ENCODE peak calls at places on chromosome 12, in seven cellular contexts. G, A, P, W, S, X and Z are unnamed samples.

GRCh38 chr12:130708648-130709047 is 7.5 kb downstream of the RIMBP2 start:
- DNase-seq in G (no peak), A (no peak), P (no peak), W (no peak), S (no peak), X (no peak), Z (no peak)

GRCh38 chr12:2376855-2377657 is 324.3 kb downstream of the CACNA1C start:
- DNase-seq in G (no peak), A (no peak), P (no peak), W (no peak), S (no peak), X (no peak), Z (peak)

GRCh38 chr12:57092529-57092862 is 3.6 kb downstream of the NAB2 start:
- DNase-seq in G (no peak), A (no peak), P (no peak), W (no peak), S (no peak), X (no peak), Z (no peak)

GRCh38 chr12:48165089-48166031 is 8.0 kb upstream of the ASB8 start:
- DNase-seq in G (peak), A (peak), P (no peak), W (no peak), S (peak), X (peak), Z (no peak)

GRCh38 chr12:26723379-26724308 is 109.3 kb downstream of the ITPR2 start:
- DNase-seq in G (peak), A (no peak), P (no peak), W (no peak), S (peak), X (peak), Z (no peak)

GRCh38 chr12:55703288-55703687 is 4.4 kb downstream of the ITGA7 start:
- DNase-seq in G (no peak), A (no peak), P (no peak), W (no peak), S (peak), X (no peak), Z (no peak)

GRCh38 chr12:65334534-65334933 is 56.1 kb downstream of the MSRB3 start:
- DNase-seq in G (no peak), A (no peak), P (no peak), W (no peak), S (peak), X (no peak), Z (no peak)

GRCh38 chr12:73226585-73226984 is 954.4 kb downstream of the TRHDE start:
- DNase-seq in G (no peak), A (no peak), P (no peak), W (no peak), S (no peak), X (no peak), Z (no peak)

GRCh38 chr12:120007272-120007671 is 18.2 kb downstream of the BICDL1 start:
- DNase-seq in G (no peak), A (no peak), P (no peak), W (no peak), S (no peak), X (no peak), Z (no peak)

GRCh38 chr12:113405687-113406086 is 2.0 kb upstream of the SDS start:
- DNase-seq in G (no peak), A (no peak), P (no peak), W (no peak), S (no peak), X (no peak), Z (no peak)

GRCh38 chr12:78232756-78233155 is 402.1 kb downstream of the NAV3 start:
- DNase-seq in G (no peak), A (no peak), P (no peak), W (no peak), S (no peak), X (no peak), Z (no peak)

GRCh38 chr12:96427269-96427729 is 27.1 kb upstream of the CDK17 start:
- DNase-seq in G (peak), A (peak), P (no peak), W (no peak), S (no peak), X (peak), Z (no peak)

GRCh38 chr12:91729543-91729942 is 416.1 kb downstream of the BTG1 start:
- DNase-seq in G (no peak), A (no peak), P (no peak), W (no peak), S (no peak), X (no peak), Z (no peak)

GRCh38 chr12:121618659-121619233 is 7.6 kb upstream of the ORAI1 start:
- DNase-seq in G (no peak), A (no peak), P (no peak), W (no peak), S (no peak), X (no peak), Z (no peak)

GRCh38 chr12:81950871-81951270 is 191.7 kb upstream of the PPFIA2 start:
- DNase-seq in G (no peak), A (no peak), P (no peak), W (no peak), S (no peak), X (no peak), Z (no peak)

GRCh38 chr12:54164402-54165145 is 24.2 kb downstream of the SMUG1 start:
- DNase-seq in G (no peak), A (no peak), P (no peak), W (no peak), S (no peak), X (no peak), Z (no peak)